ENCODE peak calls at places on chromosome X, in eight cellular contexts. P is DND-41, C is nephron progenitor cell, T is AG09309, M is Caco-2, N is fibroblast of mammary gland, B is mesothelial cell of epicardium, X is heart left ventricle. A is an unnamed sample.

GRCh38 chrX:130523460-130524394 is 121.9 kb downstream of the RBMX2 start:
- DNase-seq in N (peak; percentile 11), B (no peak), M (peak; percentile 28), T (no peak), P (no peak), C (peak; percentile 62), X (peak; percentile 13), A (no peak)

GRCh38 chrX:19544693-19545305 is 29.5 kb upstream of the MAP3K15 start:
- DNase-seq in N (peak; percentile 69), B (no peak), P (peak; percentile 44), C (peak; percentile 50), T (peak; percentile 20), X (peak; percentile 23), M (peak; percentile 52), A (no peak)

GRCh38 chrX:103356023-103356798 is at the start of gene TCEAL9:
- DNase-seq in T (peak; percentile 21), M (peak; percentile 36), N (peak; percentile 85), X (peak; percentile 71), P (peak; percentile 55), B (no peak), C (peak; percentile 30), A (no peak)

GRCh38 chrX:75547783-75548182 is 24.9 kb upstream of the ZDHHC15 start:
- DNase-seq in C (no peak), N (no peak), M (no peak), X (peak; percentile 16), B (no peak), T (no peak), P (peak; percentile 86), A (no peak)

GRCh38 chrX:82218361-82218760 is 1016.5 kb downstream of the SH3BGRL start:
- DNase-seq in B (no peak), M (peak; percentile 13), N (peak; percentile 31), C (no peak), X (no peak), T (no peak), P (peak; percentile 6), A (no peak)

GRCh38 chrX:2490634-2491033 is 10.1 kb downstream of the DHRSX start:
- DNase-seq in C (no peak), X (no peak), N (no peak), M (no peak), B (no peak), T (no peak), P (no peak), A (no peak)

GRCh38 chrX:53084863-53085262 is 2.7 kb downstream of the TSPYL2 start:
- DNase-seq in X (no peak), M (no peak), T (no peak), P (no peak), C (no peak), N (no peak), B (no peak), A (no peak)

GRCh38 chrX:30414144-30414543 is 105.0 kb upstream of the NR0B1 start:
- DNase-seq in C (no peak), M (no peak), N (no peak), X (no peak), B (no peak), T (no peak), P (no peak), A (no peak)

GRCh38 chrX:13074297-13075262 is 30.2 kb upstream of the FAM9C start:
- DNase-seq in T (no peak), P (no peak), N (no peak), X (no peak), M (no peak), C (no peak), B (no peak), A (no peak)

GRCh38 chrX:28188526-28188925 is 207.3 kb upstream of the DCAF8L1 start:
- DNase-seq in N (no peak), T (no peak), P (no peak), X (no peak), C (no peak), B (no peak), M (no peak), A (no peak)

GRCh38 chrX:16610121-16610565 is 39.8 kb upstream of the S100G start:
- DNase-seq in X (no peak), P (no peak), N (peak; percentile 76), C (no peak), B (no peak), T (no peak), M (no peak), A (no peak)

GRCh38 chrX:36609653-36610585 is 398.2 kb upstream of the FAM47C start:
- DNase-seq in B (no peak), X (no peak), M (no peak), P (no peak), T (no peak), N (no peak), C (no peak), A (no peak)

GRCh38 chrX:148380107-148380506 is 120.3 kb upstream of the AFF2 start:
- DNase-seq in T (no peak), C (no peak), B (no peak), N (no peak), M (no peak), P (peak; percentile 26), X (no peak), A (no peak)

GRCh38 chrX:48891402-48892288 is 5.9 kb downstream of the TIMM17B start:
- DNase-seq in X (peak; percentile 81), P (no peak), N (peak; percentile 78), T (no peak), M (peak; percentile 85), C (peak; percentile 81), B (peak; percentile 60), A (peak; percentile 66)

DNA sequence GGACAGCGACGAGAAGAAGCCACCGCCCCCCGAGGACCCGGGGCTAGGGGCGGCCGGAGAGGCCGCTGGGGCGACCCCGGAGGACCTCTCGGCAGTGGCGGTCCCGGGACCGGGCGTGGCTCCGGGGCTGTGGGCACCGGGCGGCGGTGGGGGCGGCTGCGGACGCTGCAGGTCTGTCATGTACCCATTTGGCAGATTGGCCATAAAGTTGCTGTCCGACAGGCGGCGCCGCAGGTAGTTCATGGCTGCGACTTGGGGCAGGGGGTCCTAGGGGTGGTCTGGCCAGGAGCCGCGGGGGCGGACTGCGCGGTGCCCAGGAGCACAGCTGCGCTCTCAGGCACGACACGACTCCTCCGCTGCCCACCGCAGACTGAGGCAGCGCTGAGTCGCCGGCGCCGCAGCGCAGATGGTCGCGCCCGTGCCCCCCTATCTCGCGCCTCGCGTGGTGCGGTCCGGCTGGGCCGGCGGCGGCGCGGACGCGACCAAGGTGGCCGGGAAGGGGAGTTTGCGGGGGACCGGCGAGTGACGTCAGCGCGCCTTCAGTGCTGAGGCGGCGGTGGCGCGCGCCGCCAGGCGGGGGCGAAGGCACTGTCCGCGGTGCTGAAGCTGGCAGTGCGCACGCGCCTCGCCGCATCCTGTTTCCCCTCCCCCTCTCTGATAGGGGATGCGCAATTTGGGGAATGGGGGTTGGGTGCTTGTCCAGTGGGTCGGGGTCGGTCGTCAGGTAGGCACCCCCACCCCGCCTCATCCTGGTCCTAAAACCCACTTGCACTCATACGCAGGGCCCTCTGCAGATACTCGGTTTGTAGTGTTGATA is at the start of gene SYN1:
- DNase-seq in X (peak; percentile 85), T (peak; percentile 7), P (peak; percentile 74), C (peak; percentile 88), M (no peak), N (peak; percentile 72), B (peak; percentile 77), A (peak; percentile 79)
- TF ChIP-seq CTCF in X (no peak), T (no peak), P (peak; percentile 28), C (no peak), M (no peak), N (no peak), B (no peak), A (no peak)

GRCh38 chrX:153580700-153581386 is 18.1 kb downstream of the CCNQ start:
- DNase-seq in N (no peak), X (no peak), T (no peak), M (no peak), P (no peak), B (no peak), C (peak; percentile 39), A (no peak)
- TF ChIP-seq CTCF in N (peak; percentile 7), X (peak; percentile 5), T (peak; percentile 8), M (no peak), P (no peak), B (no peak), C (peak; percentile 11), A (no peak)

DNA sequence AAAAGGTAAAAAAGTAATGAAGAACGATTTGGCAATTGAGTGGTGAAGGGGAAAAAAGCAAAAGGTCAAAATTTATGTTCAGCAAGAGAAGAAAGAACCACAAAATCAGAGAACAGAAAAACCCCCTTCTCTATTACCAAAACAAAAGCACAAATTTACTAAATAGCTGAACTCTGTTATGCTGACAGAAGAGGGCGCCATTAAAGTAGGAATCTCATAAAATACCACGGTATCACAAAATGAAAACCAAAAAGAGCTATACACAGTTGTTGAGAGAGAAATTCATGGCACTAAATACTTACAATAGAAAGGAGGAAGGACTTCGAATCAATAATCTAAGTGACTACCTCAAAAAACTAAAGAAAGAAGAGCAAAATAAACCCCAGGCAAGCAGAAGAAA is 69.6 kb upstream of the CXorf66 start:
- DNase-seq in M (no peak), X (no peak), P (no peak), C (no peak), N (no peak), B (no peak), T (no peak), A (no peak)
- TF ChIP-seq CTCF in M (no peak), X (no peak), P (peak; percentile 31), C (peak; percentile 38), N (peak; percentile 8), B (peak; percentile 29), T (no peak), A (no peak)

DNA sequence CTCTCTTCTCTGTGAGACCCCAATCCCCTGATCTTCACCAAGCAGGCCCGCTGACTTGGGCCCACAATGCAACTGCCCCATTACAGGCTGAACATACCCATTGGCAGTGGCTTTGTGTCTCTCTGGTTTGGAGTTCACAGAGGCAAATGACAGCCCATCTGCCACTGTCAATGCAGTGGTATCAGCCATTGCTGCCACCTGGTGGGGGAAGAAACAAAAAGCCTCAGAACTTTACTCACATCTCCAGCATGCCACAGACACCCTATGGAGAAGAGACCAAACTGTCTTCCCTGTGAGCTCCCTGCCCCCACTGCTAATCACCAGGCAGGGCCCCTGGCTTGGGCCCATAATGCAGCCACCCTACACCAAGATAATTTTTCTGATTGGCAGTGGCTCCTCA is 729.3 kb upstream of the ACTRT1 start:
- DNase-seq in N (no peak), T (no peak), P (peak; percentile 58), X (no peak), B (no peak), C (peak; percentile 22), M (peak; percentile 51), A (no peak)
- TF ChIP-seq CTCF in N (no peak), T (no peak), P (peak; percentile 59), X (no peak), B (no peak), C (peak; percentile 27), M (peak; percentile 28), A (no peak)

GRCh38 chrX:4588893-4589292 is 875.4 kb upstream of the PRKX start:
- DNase-seq in X (no peak), N (no peak), C (no peak), T (no peak), M (no peak), P (no peak), B (no peak), A (no peak)
- TF ChIP-seq CTCF in X (no peak), N (no peak), C (no peak), T (no peak), M (no peak), P (no peak), B (no peak), A (no peak)

GRCh38 chrX:73840120-73840924 is 277.3 kb downstream of the CHIC1 start:
- DNase-seq in C (no peak), X (no peak), M (no peak), B (no peak), P (no peak), N (no peak), T (no peak), A (no peak)
- TF ChIP-seq CTCF in C (no peak), X (no peak), M (no peak), B (no peak), P (no peak), N (no peak), T (no peak), A (no peak)

A was measured in natural killer cell.